ENCODE peak calls at places on chromosomes 3 and 15, in six cellular contexts. L, B, Z, C, T and Q are unnamed samples.

GRCh38 chr3:183555541-183556081 is at the start of gene KLHL6:
- DNase-seq in L (peak; percentile 46), B (peak; percentile 82), Z (no peak), C (no peak), T (no peak), Q (no peak)

GRCh38 chr15:96462768-96463167 is 132.3 kb downstream of the NR2F2 start:
- DNase-seq in L (no peak), B (no peak), Z (no peak), C (no peak), T (no peak), Q (no peak)

GRCh38 chr3:58034738-58035511 is 26.7 kb downstream of the FLNB start:
- DNase-seq in L (no peak), B (no peak), Z (no peak), C (no peak), T (no peak), Q (no peak)

GRCh38 chr15:56353119-56353518 is 12.1 kb upstream of the TEX9 start:
- DNase-seq in L (no peak), B (no peak), Z (no peak), C (no peak), T (no peak), Q (no peak)

GRCh38 chr3:156826896-156827882 is 1.0 kb downstream of the LEKR1 start:
- DNase-seq in L (no peak), B (no peak), Z (no peak), C (no peak), T (no peak), Q (no peak)

GRCh38 chr15:96887730-96888129 is 557.2 kb downstream of the NR2F2 start:
- DNase-seq in L (no peak), B (peak; percentile 46), Z (no peak), C (no peak), T (no peak), Q (no peak)

GRCh38 chr3:49370585-49371290 is 12.6 kb upstream of the GPX1 start:
- DNase-seq in L (no peak), B (no peak), Z (no peak), C (no peak), T (no peak), Q (no peak)

GRCh38 chr3:96264701-96265100 is 549.7 kb upstream of the EPHA6 start:
- DNase-seq in L (no peak), B (no peak), Z (no peak), C (no peak), T (no peak), Q (no peak)

GRCh38 chr3:195904364-195904763 is 4.0 kb downstream of the TNK2 start:
- DNase-seq in L (no peak), B (peak; percentile 71), Z (no peak), C (no peak), T (no peak), Q (no peak)

GRCh38 chr3:9870978-9871377 is 9.1 kb downstream of the CIDEC start:
- DNase-seq in L (no peak), B (no peak), Z (no peak), C (no peak), T (no peak), Q (no peak)

GRCh38 chr3:193884011-193884410 is 251.9 kb upstream of the HES1 start:
- DNase-seq in L (no peak), B (no peak), Z (no peak), C (no peak), T (no peak), Q (no peak)

GRCh38 chr3:158711886-158712285 is 20.4 kb downstream of the RARRES1 start:
- DNase-seq in L (no peak), B (no peak), Z (no peak), C (no peak), T (no peak), Q (no peak)

GRCh38 chr3:33883538-33884203 is 85.2 kb downstream of the PDCD6IP start:
- DNase-seq in L (no peak), B (peak; percentile 51), Z (peak; percentile 20), C (no peak), T (no peak), Q (no peak)

GRCh38 chr3:37075955-37076354 is 82.6 kb downstream of the MLH1 start:
- DNase-seq in L (no peak), B (no peak), Z (no peak), C (no peak), T (no peak), Q (no peak)

GRCh38 chr3:159830523-159831151 is 158.0 kb upstream of the IL12A start:
- DNase-seq in L (no peak), B (peak; percentile 26), Z (no peak), C (no peak), T (no peak), Q (no peak)

GRCh38 chr3:126656376-126657134 is 1.6 kb upstream of the TXNRD3 start:
- DNase-seq in L (no peak), B (no peak), Z (no peak), C (no peak), T (no peak), Q (no peak)

GRCh38 chr3:17176757-17177156 is 292.0 kb downstream of the PLCL2 start:
- DNase-seq in L (no peak), B (no peak), Z (no peak), C (no peak), T (no peak), Q (no peak)

GRCh38 chr3:188807002-188807401 is 364.8 kb upstream of the TPRG1 start:
- DNase-seq in L (no peak), B (no peak), Z (no peak), C (no peak), T (no peak), Q (no peak)

GRCh38 chr15:57025264-57025939 is 107.0 kb downstream of the TCF12 start:
- DNase-seq in L (no peak), B (peak; percentile 65), Z (no peak), C (no peak), T (no peak), Q (no peak)

GRCh38 chr3:128448491-128448890 is 18.2 kb downstream of the DNAJB8 start:
- DNase-seq in L (no peak), B (no peak), Z (no peak), C (no peak), T (no peak), Q (no peak)

GRCh38 chr3:194141415-194142155 is 5.6 kb downstream of the HES1 start:
- DNase-seq in L (peak; percentile 94), B (peak; percentile 94), Z (no peak), C (peak; percentile 94), T (peak; percentile 92), Q (peak; percentile 92)

GRCh38 chr3:89326997-89327396 is 219.6 kb downstream of the EPHA3 start:
- DNase-seq in L (no peak), B (no peak), Z (no peak), C (no peak), T (no peak), Q (no peak)

GRCh38 chr15:100943074-100943473 is 23.9 kb downstream of the LRRK1 start:
- DNase-seq in L (no peak), B (no peak), Z (no peak), C (no peak), T (no peak), Q (no peak)

GRCh38 chr3:69855436-69856162 is 116.3 kb downstream of the MITF start:
- DNase-seq in L (no peak), B (peak; percentile 2), Z (no peak), C (no peak), T (no peak), Q (no peak)
- TF ChIP-seq CTCF in L (peak; percentile 59), B (peak; percentile 6), Z (peak; percentile 9), C (no peak), T (no peak), Q (peak; percentile 61)

GRCh38 chr3:87719060-87719459 is 339.7 kb downstream of the CGGBP1 start:
- DNase-seq in L (no peak), B (no peak), Z (no peak), C (no peak), T (no peak), Q (no peak)
- TF ChIP-seq CTCF in L (no peak), B (no peak), Z (no peak), C (no peak), T (no peak), Q (no peak)

GRCh38 chr15:41506796-41507341 is 6.8 kb downstream of the LTK start:
- DNase-seq in L (no peak), B (peak; percentile 62), Z (peak; percentile 34), C (no peak), T (no peak), Q (no peak)
- TF ChIP-seq CTCF in L (no peak), B (no peak), Z (peak; percentile 53), C (no peak), T (no peak), Q (no peak)

DNA sequence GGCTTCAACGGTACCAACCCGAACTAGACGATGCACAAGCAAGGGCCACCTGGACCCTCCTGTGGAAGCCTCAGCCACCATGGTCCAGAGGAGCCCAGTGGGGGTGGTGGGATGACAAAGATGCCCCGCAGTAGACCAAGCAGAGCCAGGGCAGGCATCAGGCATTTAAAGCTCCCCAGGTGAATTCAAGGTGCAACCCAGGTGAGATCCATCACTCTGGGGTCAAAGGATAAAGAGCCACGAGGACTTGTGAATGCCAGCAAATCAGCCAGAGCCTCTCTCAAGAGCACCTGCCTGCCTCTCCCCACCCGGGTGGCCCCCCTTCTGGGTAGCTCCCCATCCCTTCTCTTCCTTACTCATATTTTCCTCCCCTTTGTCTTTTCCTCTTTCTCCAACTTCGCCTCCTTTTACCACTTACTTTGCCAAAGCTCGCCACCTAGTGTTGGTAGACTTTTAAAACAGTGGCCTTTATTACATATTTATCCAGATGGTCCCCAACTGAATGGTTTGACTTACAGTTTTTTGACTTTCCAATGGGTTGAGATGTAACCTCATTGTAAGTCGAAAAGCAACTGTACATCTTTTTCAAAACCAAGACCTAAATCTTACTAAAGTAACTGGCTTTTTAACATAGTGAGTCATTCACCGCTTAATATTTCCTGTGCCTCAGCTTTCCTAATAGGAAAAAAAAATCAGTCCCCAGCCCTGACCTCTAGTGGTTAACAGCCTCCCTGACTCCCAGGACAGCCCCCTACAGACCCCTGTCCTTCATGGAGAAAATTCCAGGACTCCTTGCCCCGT is 18.8 kb downstream of the PLA2G4F start:
- DNase-seq in L (no peak), B (peak; percentile 59), Z (no peak), C (no peak), T (no peak), Q (peak; percentile 54)
- TF ChIP-seq CTCF in L (peak; percentile 60), B (peak; percentile 45), Z (peak; percentile 44), C (peak; percentile 27), T (no peak), Q (peak; percentile 78)

GRCh38 chr15:79218588-79219200 is 63.8 kb upstream of the ANKRD34C start:
- DNase-seq in L (no peak), B (no peak), Z (no peak), C (no peak), T (no peak), Q (no peak)
- TF ChIP-seq CTCF in L (peak; percentile 60), B (peak; percentile 38), Z (peak; percentile 45), C (no peak), T (no peak), Q (peak; percentile 72)

DNA sequence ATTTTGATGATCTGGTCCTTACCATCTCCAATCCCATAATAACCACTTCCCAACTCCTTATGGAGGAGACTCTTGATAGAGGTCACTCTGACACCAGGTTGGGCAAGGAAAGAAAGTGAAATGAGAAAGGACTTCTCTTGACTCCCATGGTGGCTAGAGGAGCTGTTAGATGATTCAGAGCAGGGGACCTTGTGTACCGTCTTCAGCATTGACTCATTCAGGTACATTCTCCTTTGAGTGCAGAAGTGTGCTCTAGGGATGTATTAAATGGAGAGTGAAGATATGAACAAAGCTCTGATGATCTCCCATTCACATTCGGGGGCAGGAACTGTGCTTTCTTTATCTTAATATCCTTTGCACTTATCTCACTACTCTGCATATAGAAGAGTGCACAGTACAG is 46.3 kb upstream of the GAP43 start:
- DNase-seq in L (no peak), B (no peak), Z (no peak), C (no peak), T (no peak), Q (no peak)
- TF ChIP-seq CTCF in L (no peak), B (no peak), Z (no peak), C (no peak), T (no peak), Q (no peak)